ENCODE peak calls at places on chromosomes 16 and 17, in eight cellular contexts. V is stimulated activated CD4-positive, alpha-beta T cell treated with anti-CD3 and anti-CD28 coated beads, Interleukin-4, amount 100 ng/mL, for 1 hour; Y is NCI-H1092; X is NCI-H1417; N is fibroblast of lung; F is stimulated activated naive B cell treated with anti-CD40 and anti-IgM and Interleukin-4, amounts not matched to agents 10 μg/mL and 1 μg/mL and 100 μg/mL, for 72 hours; B is CD8-positive, alpha-beta memory T cell; J is right atrium auricular region. O is an unnamed sample.

GRCh38 chr17:75830168-75831031 is 13.8 kb downstream of the UNC13D start:
- DNase-seq in Y (no peak), F (no peak), X (no peak), B (no peak), J (no peak), V (peak), N (no peak), O (no peak)

GRCh38 chr17:49224198-49224996 is 6.2 kb downstream of the PHOSPHO1 start:
- DNase-seq in J (no peak), V (peak), Y (no peak), N (no peak), F (no peak), B (peak), X (peak), O (no peak)

GRCh38 chr17:75147878-75148546 is 6.3 kb downstream of the JPT1 start:
- DNase-seq in V (no peak), Y (no peak), B (no peak), N (no peak), F (no peak), J (no peak), X (no peak), O (no peak)

GRCh38 chr16:31192856-31193642 is 9.5 kb downstream of the PYCARD start:
- DNase-seq in B (no peak), X (no peak), F (no peak), V (no peak), Y (no peak), J (no peak), N (no peak), O (no peak)

GRCh38 chr17:40437095-40437732 is 6.0 kb upstream of the IGFBP4 start:
- DNase-seq in F (no peak), X (no peak), J (no peak), V (no peak), Y (no peak), N (peak), B (no peak), O (no peak)

GRCh38 chr16:3246002-3246401 is 10.4 kb downstream of the MEFV start:
- DNase-seq in N (no peak), J (no peak), B (no peak), F (no peak), X (no peak), V (no peak), Y (no peak), O (no peak)

GRCh38 chr17:75828051-75828400 is 16.2 kb downstream of the UNC13D start:
- DNase-seq in V (no peak), N (no peak), F (no peak), X (no peak), B (peak), Y (no peak), J (no peak), O (no peak)

GRCh38 chr17:49187301-49187700 is 23.1 kb downstream of the GNGT2 start:
- DNase-seq in B (no peak), F (no peak), V (no peak), X (no peak), J (no peak), N (no peak), Y (no peak), O (no peak)

GRCh38 chr17:73595068-73595865 is 49.0 kb downstream of the SDK2 start:
- DNase-seq in N (peak), Y (no peak), F (peak), B (no peak), X (peak), V (peak), J (no peak), O (no peak)

GRCh38 chr17:4378626-4379025 is 12.2 kb upstream of the UBE2G1 start:
- DNase-seq in V (no peak), B (no peak), J (no peak), Y (no peak), N (no peak), X (no peak), F (no peak), O (no peak)

GRCh38 chr16:49856741-49857330 is 924 bp upstream of the ZNF423 start:
- DNase-seq in J (peak), Y (peak), B (no peak), N (peak), V (peak), F (no peak), X (peak), O (peak)

GRCh38 chr17:82957469-82957795 is 117.6 kb upstream of the ZNF750 start:
- DNase-seq in B (no peak), X (no peak), J (no peak), Y (no peak), N (no peak), F (no peak), V (no peak), O (no peak)